ENCODE peak calls at places on chromosome 9, in five cellular contexts. M is endodermal cell, R is NT2/D1, A is HCT116, O is neural progenitor cell. E is an unnamed sample.

GRCh38 chr9:124770359-124771020 is 621 bp downstream of the NR6A1 start:
- DNase-seq in O (peak), M (peak), R (no peak), A (no peak), E (no peak)

GRCh38 chr9:130343445-130343918 is 77.9 kb downstream of the HMCN2 start:
- DNase-seq in R (no peak), M (peak), A (no peak), O (peak), E (peak)

GRCh38 chr9:34994429-34995287 is 5.1 kb downstream of the DNAJB5 start:
- DNase-seq in R (peak), O (peak), A (peak), M (peak), E (no peak)

GRCh38 chr9:78857371-78858225 is 560.7 kb downstream of the PSAT1 start:
- DNase-seq in M (peak), O (peak), R (no peak), A (no peak), E (no peak)

GRCh38 chr9:34547960-34548603 is 25.3 kb upstream of the ENHO start:
- DNase-seq in O (peak), R (peak), A (peak), M (peak), E (peak)

GRCh38 chr9:130352586-130353285 is 87.2 kb downstream of the HMCN2 start:
- DNase-seq in R (no peak), M (no peak), O (no peak), A (no peak), E (no peak)

GRCh38 chr9:124741149-124741548 is 30.0 kb downstream of the NR6A1 start:
- DNase-seq in M (no peak), O (no peak), R (no peak), A (no peak), E (no peak)

GRCh38 chr9:96073531-96074284 is 198.2 kb downstream of the ERCC6L2 start:
- DNase-seq in A (no peak), O (no peak), M (peak), R (no peak), E (no peak)

GRCh38 chr9:35650341-35651158 is at the start of gene SIT1:
- DNase-seq in M (peak), O (no peak), R (no peak), A (no peak), E (peak)

GRCh38 chr9:6243746-6244145 is 28.1 kb downstream of the IL33 start:
- DNase-seq in O (no peak), A (no peak), R (no peak), M (no peak), E (no peak)

GRCh38 chr9:129464972-129465833 is 155.7 kb downstream of the C9orf50 start:
- DNase-seq in A (no peak), O (no peak), R (no peak), M (no peak), E (no peak)

GRCh38 chr9:98861881-98862501 is 54.5 kb downstream of the GALNT12 start:
- DNase-seq in O (no peak), R (no peak), A (no peak), M (no peak), E (no peak)

GRCh38 chr9:110191616-110192015 is 16.3 kb downstream of the C9orf152 start:
- DNase-seq in A (no peak), M (no peak), O (no peak), R (no peak), E (no peak)

GRCh38 chr9:35820076-35820475 is 5.2 kb upstream of the HINT2 start:
- DNase-seq in O (no peak), M (no peak), A (no peak), R (no peak), E (no peak)

GRCh38 chr9:120484162-120484561 is 95.8 kb downstream of the CDK5RAP2 start:
- DNase-seq in O (no peak), R (peak), M (no peak), A (no peak), E (no peak)

GRCh38 chr9:33452828-33453271 is 5.5 kb upstream of the AQP3 start:
- DNase-seq in M (peak), A (peak), R (peak), O (peak), E (peak)

GRCh38 chr9:38232895-38233294 is 159.6 kb upstream of the ALDH1B1 start:
- DNase-seq in O (no peak), R (no peak), A (no peak), M (peak), E (no peak)

GRCh38 chr9:129867138-129868032 is 32.1 kb downstream of the USP20 start:
- DNase-seq in A (no peak), R (no peak), M (peak), O (no peak), E (peak)

GRCh38 chr9:4324513-4324912 is 24.6 kb upstream of the GLIS3 start:
- DNase-seq in R (no peak), O (no peak), M (no peak), A (no peak), E (no peak)

GRCh38 chr9:128707446-128707845 is 5.1 kb downstream of the PKN3 start:
- DNase-seq in A (no peak), R (no peak), O (no peak), M (peak), E (no peak)

GRCh38 chr9:19969721-19970120 is 180.9 kb upstream of the SLC24A2 start:
- DNase-seq in O (no peak), R (no peak), M (no peak), A (no peak), E (no peak)
- H3K9ac ChIP-seq in O (no peak), R (no peak), M (no peak), A (no peak), E (no peak)

GRCh38 chr9:136942112-136942880 is 2.2 kb downstream of the FBXW5 start:
- DNase-seq in R (no peak), M (peak), O (no peak), A (no peak), E (no peak)
- H3K9ac ChIP-seq in R (no peak), M (no peak), O (no peak), A (no peak), E (peak)

GRCh38 chr9:89522979-89523305 is 25.0 kb upstream of the SEMA4D start:
- DNase-seq in R (no peak), M (no peak), A (no peak), O (no peak), E (no peak)
- H3K9ac ChIP-seq in R (no peak), M (no peak), A (no peak), O (no peak), E (peak)

DNA sequence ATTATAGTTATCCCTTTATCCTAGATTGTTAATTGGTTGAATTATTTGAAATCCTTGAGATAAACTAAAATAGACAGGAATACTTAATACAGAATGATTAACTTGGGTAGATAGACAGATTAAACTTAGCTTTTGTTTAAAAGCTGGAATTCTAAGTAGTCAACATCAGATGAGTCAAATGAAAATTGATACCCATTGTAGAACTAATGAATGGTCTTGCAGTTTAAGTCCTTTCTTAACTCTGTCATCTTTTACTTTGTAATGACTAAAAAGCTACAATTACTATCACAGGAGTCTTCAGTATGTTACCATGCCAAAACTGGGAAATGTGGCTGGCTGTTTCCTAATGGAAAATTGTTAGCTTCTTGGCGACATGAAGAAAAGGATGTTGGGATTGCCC is 20.3 kb upstream of the ANXA1 start:
- DNase-seq in O (no peak), A (no peak), R (no peak), M (no peak), E (no peak)
- H3K9ac ChIP-seq in O (no peak), A (no peak), R (no peak), M (no peak), E (no peak)

GRCh38 chr9:77587036-77587435 is 61.1 kb downstream of the GNA14 start:
- DNase-seq in O (no peak), R (no peak), M (no peak), A (no peak), E (no peak)

GRCh38 chr9:77583366-77583626 is 64.8 kb downstream of the GNA14 start:
- DNase-seq in O (no peak), R (no peak), A (no peak), M (no peak), E (no peak)

GRCh38 chr9:77587851-77588250 is 60.3 kb downstream of the GNA14 start:
- DNase-seq in A (no peak), M (peak), O (no peak), R (no peak), E (no peak)

GRCh38 chr9:77586591-77586990 is 61.5 kb downstream of the GNA14 start:
- DNase-seq in R (no peak), M (no peak), O (no peak), A (no peak), E (no peak)

GRCh38 chr9:77585335-77585786 is 62.8 kb downstream of the GNA14 start:
- DNase-seq in M (peak), A (no peak), R (peak), O (no peak), E (no peak)
- H3K9ac ChIP-seq in M (no peak), A (no peak), R (no peak), O (no peak), E (no peak)

GRCh38 chr9:126489604-126490593 is 123.8 kb upstream of the LMX1B start:
- DNase-seq in M (peak), A (no peak), O (peak), R (no peak), E (no peak)

GRCh38 chr9:126488310-126488709 is 125.4 kb upstream of the LMX1B start:
- DNase-seq in A (no peak), O (no peak), M (no peak), R (no peak), E (no peak)

GRCh38 chr9:126487856-126488255 is 125.9 kb upstream of the LMX1B start:
- DNase-seq in R (no peak), O (peak), M (no peak), A (no peak), E (no peak)

GRCh38 chr9:126491256-126491879 is 122.4 kb upstream of the LMX1B start:
- DNase-seq in O (peak), R (no peak), A (no peak), M (peak), E (peak)

GRCh38 chr9:126488881-126489404 is 124.8 kb upstream of the LMX1B start:
- DNase-seq in A (no peak), R (no peak), M (no peak), O (peak), E (no peak)
- H3K9ac ChIP-seq in A (no peak), R (no peak), M (no peak), O (no peak), E (no peak)

DNA sequence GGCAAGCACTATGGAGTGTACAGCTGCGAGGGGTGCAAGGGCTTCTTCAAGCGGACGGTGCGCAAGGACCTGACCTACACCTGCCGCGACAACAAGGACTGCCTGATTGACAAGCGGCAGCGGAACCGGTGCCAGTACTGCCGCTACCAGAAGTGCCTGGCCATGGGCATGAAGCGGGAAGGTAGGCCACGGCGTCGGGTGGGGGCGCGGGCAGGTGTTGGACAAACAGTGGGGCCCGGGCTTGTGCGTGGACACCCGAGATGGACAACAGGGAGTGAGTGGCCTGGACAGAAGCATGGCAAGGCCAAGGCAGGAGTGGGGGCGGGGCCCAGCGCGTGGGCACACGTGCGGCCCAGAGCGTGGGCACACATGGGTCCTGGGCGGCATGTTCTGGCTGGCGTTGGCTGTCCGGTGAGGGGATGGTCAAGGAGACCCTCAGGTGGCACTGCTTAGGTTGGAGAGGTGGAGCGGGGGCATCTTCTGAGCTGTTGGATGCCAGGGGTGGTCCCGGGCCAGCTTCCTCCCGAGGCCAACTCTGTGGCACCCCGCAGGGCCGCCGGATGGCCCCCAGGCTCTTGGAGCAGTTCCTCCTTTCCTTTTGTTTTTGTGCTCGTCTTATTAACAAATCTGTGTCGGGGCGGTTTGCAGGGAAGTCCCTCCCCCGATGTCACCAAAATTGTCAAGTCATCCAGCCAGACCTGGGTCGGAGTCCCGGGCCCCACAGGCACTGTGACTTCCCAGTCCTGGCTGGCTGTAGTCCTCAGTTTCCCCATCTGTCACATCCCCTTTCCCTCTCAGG is 82.9 kb downstream of the RXRA start:
- DNase-seq in M (no peak), O (no peak), A (no peak), R (no peak), E (no peak)
- H3K9ac ChIP-seq in M (no peak), O (no peak), A (no peak), R (no peak), E (no peak)

DNA sequence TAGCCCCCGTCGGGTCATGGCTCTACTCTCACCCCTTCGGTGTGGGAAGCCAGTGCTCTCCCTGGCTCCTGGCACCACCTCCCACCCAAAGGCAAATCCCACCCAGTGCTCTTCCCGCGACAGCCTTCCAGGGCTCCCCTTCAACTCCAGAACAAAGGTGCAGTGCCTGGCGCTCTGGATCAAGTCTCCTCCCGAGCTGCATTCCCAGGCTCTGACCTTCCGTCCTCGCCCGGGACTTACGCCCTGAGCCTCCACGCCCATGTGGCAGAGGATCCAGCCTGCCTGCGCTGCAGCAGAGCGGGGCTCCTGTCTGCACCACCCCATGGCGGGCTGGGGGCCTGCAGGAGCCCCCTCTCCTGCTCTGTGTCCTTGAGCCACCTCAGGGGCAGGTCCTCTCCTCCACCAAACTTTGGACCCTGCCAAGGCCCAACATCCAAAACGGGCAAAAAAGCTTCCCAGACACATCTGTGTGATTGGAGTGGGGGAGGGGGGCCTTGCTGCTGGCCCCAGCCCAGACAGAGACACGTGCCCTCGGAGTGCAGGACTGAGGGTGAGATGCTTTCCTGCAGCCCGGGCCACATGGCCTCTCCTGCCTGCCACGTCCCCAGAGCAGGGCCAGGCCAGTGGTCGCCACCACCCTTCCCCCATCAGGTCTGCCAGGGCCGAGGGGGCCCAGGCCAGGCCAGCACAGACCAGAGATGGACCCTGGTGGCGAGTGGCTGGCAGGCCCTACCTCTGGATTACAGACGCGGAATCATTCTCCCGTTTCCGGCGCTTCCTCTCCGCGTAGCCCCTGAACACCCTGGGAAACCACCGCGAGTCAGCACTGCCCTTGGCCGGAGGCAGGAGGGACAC is 4.4 kb downstream of the NSMF start:
- DNase-seq in O (peak), A (no peak), M (peak), R (no peak), E (peak)
- H3K9ac ChIP-seq in O (no peak), A (peak), M (peak), R (peak), E (peak)

GRCh38 chr9:88313364-88314220 is 74.7 kb upstream of the SPIN1 start:
- DNase-seq in R (peak), A (no peak), O (no peak), M (peak), E (no peak)
- H3K9ac ChIP-seq in R (peak), A (no peak), O (no peak), M (no peak), E (no peak)

DNA sequence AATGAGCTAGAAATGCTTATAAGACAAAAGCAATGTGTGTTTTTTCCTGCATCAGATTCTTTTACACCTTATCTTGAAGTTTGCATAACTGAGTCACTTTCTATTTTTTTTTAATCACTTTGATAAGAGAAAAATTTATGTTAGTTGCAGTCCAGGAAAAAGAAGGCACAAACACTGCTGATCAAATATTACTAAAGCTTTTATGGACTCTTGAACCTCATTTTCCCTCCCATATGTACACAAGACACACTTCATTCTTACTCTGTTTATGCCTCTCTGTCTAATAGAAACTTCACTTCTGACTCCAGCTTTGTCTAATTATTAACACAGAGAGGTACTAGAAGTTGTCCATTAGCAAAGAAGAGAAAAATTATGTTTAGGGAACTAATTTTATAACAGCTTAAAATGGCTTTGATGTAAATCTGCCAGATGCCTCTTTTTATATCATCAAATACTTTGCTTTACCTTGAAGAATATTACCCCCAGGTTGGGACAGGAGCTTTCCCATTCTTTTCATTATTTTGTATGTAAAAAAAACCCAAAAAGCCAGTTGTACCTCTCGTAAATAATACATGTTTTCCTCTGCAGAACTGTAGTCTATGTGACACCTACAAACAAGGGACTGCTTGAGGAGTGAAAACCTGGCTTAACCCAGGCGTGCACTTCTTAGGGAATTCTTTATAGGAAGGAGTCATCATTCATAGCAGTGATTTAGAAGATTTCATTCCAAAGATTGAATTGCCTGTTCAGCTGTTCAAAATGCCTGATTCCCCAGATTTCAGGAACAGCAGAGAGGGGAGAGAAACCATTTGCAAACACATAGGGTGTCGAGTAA is 72.5 kb downstream of the DAPK1 start:
- DNase-seq in A (no peak), R (no peak), M (no peak), O (no peak), E (no peak)
- H3K9ac ChIP-seq in A (no peak), R (no peak), M (peak), O (no peak), E (no peak)

E was measured in Karpas-422.